ENCODE peak calls at places on chromosomes 11 and 22, in five cellular contexts. K is heart right ventricle, V is AG04450, E is MV-4-11, L is G401. W is an unnamed sample.

GRCh38 chr11:78015878-78016277 is 7.2 kb downstream of the KCTD14 start:
- DNase-seq in E (no peak), L (no peak), K (no peak), V (no peak), W (no peak)

GRCh38 chr11:123690490-123690889 is 36.1 kb upstream of the SCN3B start:
- DNase-seq in K (no peak), E (no peak), V (no peak), L (no peak), W (peak)

GRCh38 chr11:27248430-27249207 is 114.4 kb downstream of the CCDC34 start:
- DNase-seq in V (no peak), L (peak), E (no peak), K (no peak), W (no peak)

GRCh38 chr11:96393753-96394348 is 4.0 kb downstream of the JRKL start:
- DNase-seq in K (no peak), E (peak), L (peak), V (peak), W (no peak)

GRCh38 chr11:108115495-108116140 is 5.7 kb upstream of the ACAT1 start:
- DNase-seq in K (peak), E (peak), V (peak), L (peak), W (peak)

GRCh38 chr22:29338398-29338797 is 22.9 kb upstream of the RASL10A start:
- DNase-seq in L (no peak), K (no peak), V (no peak), E (no peak), W (no peak)

GRCh38 chr11:3077846-3078440 is 20.7 kb upstream of the CARS1 start:
- DNase-seq in L (no peak), K (no peak), V (no peak), E (no peak), W (no peak)

GRCh38 chr11:45922425-45923082 is at the start of gene LARGE2:
- DNase-seq in L (no peak), K (no peak), E (no peak), V (no peak), W (no peak)

GRCh38 chr11:44286268-44286880 is 23.6 kb downstream of the ALX4 start:
- DNase-seq in E (peak), L (peak), K (peak), V (no peak), W (peak)

GRCh38 chr11:71452354-71453020 is 516 bp upstream of the NADSYN1 start:
- DNase-seq in K (peak), L (peak), E (peak), V (no peak), W (no peak)

GRCh38 chr11:59417023-59417422 is 9.2 kb downstream of the OR5A2 start:
- DNase-seq in V (no peak), L (peak), K (no peak), E (peak), W (no peak)

GRCh38 chr11:107741044-107741823 is 29.4 kb upstream of the SLN start:
- DNase-seq in L (peak), E (peak), V (peak), K (no peak), W (no peak)

GRCh38 chr11:72743321-72744221 is 8.6 kb downstream of the ARAP1 start:
- DNase-seq in E (peak), V (no peak), L (peak), K (no peak), W (no peak)

GRCh38 chr11:8086001-8086479 is 5.0 kb downstream of the TUB start:
- DNase-seq in K (no peak), V (no peak), E (no peak), L (no peak), W (no peak)

GRCh38 chr11:134556186-134556585 is 144.1 kb upstream of the B3GAT1 start:
- DNase-seq in V (no peak), K (no peak), E (no peak), L (no peak), W (no peak)

GRCh38 chr22:50579752-50580151 is 1.5 kb upstream of the CPT1B start:
- DNase-seq in L (no peak), V (no peak), K (no peak), E (no peak), W (no peak)

GRCh38 chr22:44648821-44649566 is 53.0 kb upstream of the PRR5 start:
- DNase-seq in K (no peak), E (no peak), V (peak), L (no peak), W (no peak)

GRCh38 chr22:29524440-29525191 is 28.9 kb downstream of the THOC5 start:
- DNase-seq in L (peak), K (no peak), V (no peak), E (no peak), W (no peak)

GRCh38 chr11:26105762-26106423 is 226.0 kb upstream of the ANO3 start:
- DNase-seq in K (no peak), V (no peak), E (no peak), L (no peak), W (no peak)

GRCh38 chr11:12019337-12019736 is 10.9 kb upstream of the DKK3 start:
- DNase-seq in V (no peak), L (no peak), K (no peak), E (no peak), W (no peak)

GRCh38 chr11:63939351-63939920 is 634 bp downstream of the NAA40 start:
- DNase-seq in L (peak), E (no peak), K (no peak), V (no peak), W (no peak)

GRCh38 chr11:84476581-84476980 is 1150.6 kb downstream of the DLG2 start:
- DNase-seq in L (peak), E (no peak), K (no peak), V (no peak), W (no peak)

W was measured in H54.